ENCODE peak calls at places on chromosomes 3 and 15, in eight cellular contexts. One of them, this sample, is unnamed.

GRCh38 chr15:68369931-68370767 is 61.8 kb downstream of the ITGA11 start:
- DNase-seq in heart left ventricle: peak
- DNase-seq in lower leg skin: peak
- DNase-seq in tibial nerve: no peak
- DNase-seq in transverse colon: no peak
- DNase-seq in esophagus squamous epithelium: no peak
- DNase-seq in NB4: no peak
- DNase-seq in adrenal gland: no peak
- DNase-seq in this sample: peak

GRCh38 chr3:158845748-158846350 is 44.0 kb downstream of the MFSD1 start:
- DNase-seq in heart left ventricle: no peak
- DNase-seq in lower leg skin: no peak
- DNase-seq in tibial nerve: no peak
- DNase-seq in transverse colon: no peak
- DNase-seq in esophagus squamous epithelium: no peak
- DNase-seq in NB4: peak
- DNase-seq in adrenal gland: no peak
- DNase-seq in this sample: no peak

GRCh38 chr3:129890125-129890524 is 3.4 kb downstream of the TMCC1 start:
- DNase-seq in heart left ventricle: no peak
- DNase-seq in lower leg skin: no peak
- DNase-seq in tibial nerve: no peak
- DNase-seq in transverse colon: no peak
- DNase-seq in esophagus squamous epithelium: no peak
- DNase-seq in NB4: peak
- DNase-seq in adrenal gland: no peak
- DNase-seq in this sample: no peak

GRCh38 chr3:197292083-197293042 is 6.0 kb downstream of the DLG1 start:
- DNase-seq in heart left ventricle: no peak
- DNase-seq in lower leg skin: no peak
- DNase-seq in tibial nerve: no peak
- DNase-seq in transverse colon: no peak
- DNase-seq in esophagus squamous epithelium: no peak
- DNase-seq in NB4: no peak
- DNase-seq in adrenal gland: no peak
- DNase-seq in this sample: no peak

GRCh38 chr15:36026627-36027026 is 480.7 kb upstream of the DPH6 start:
- DNase-seq in heart left ventricle: no peak
- DNase-seq in lower leg skin: no peak
- DNase-seq in tibial nerve: no peak
- DNase-seq in transverse colon: no peak
- DNase-seq in esophagus squamous epithelium: no peak
- DNase-seq in NB4: no peak
- DNase-seq in adrenal gland: no peak
- DNase-seq in this sample: no peak

GRCh38 chr15:71802770-71803169 is 7.6 kb upstream of the NR2E3 start:
- DNase-seq in heart left ventricle: no peak
- DNase-seq in lower leg skin: peak
- DNase-seq in tibial nerve: no peak
- DNase-seq in transverse colon: no peak
- DNase-seq in esophagus squamous epithelium: no peak
- DNase-seq in NB4: peak
- DNase-seq in adrenal gland: no peak
- DNase-seq in this sample: no peak

GRCh38 chr15:51374131-51374530 is 32.7 kb downstream of the GLDN start:
- DNase-seq in heart left ventricle: no peak
- DNase-seq in lower leg skin: no peak
- DNase-seq in tibial nerve: no peak
- DNase-seq in transverse colon: no peak
- DNase-seq in esophagus squamous epithelium: no peak
- DNase-seq in NB4: no peak
- DNase-seq in adrenal gland: no peak
- DNase-seq in this sample: no peak

GRCh38 chr3:22245817-22246583 is 495.0 kb upstream of the ZNF385D start:
- DNase-seq in heart left ventricle: no peak
- DNase-seq in lower leg skin: no peak
- DNase-seq in tibial nerve: no peak
- DNase-seq in transverse colon: no peak
- DNase-seq in esophagus squamous epithelium: no peak
- DNase-seq in NB4: no peak
- DNase-seq in adrenal gland: no peak
- DNase-seq in this sample: no peak

GRCh38 chr3:187919535-187919934 is 174.3 kb upstream of the BCL6 start:
- DNase-seq in heart left ventricle: no peak
- DNase-seq in lower leg skin: no peak
- DNase-seq in tibial nerve: no peak
- DNase-seq in transverse colon: no peak
- DNase-seq in esophagus squamous epithelium: no peak
- DNase-seq in NB4: no peak
- DNase-seq in adrenal gland: no peak
- DNase-seq in this sample: no peak

GRCh38 chr3:195221876-195222617 is 48.9 kb downstream of the XXYLT1 start:
- DNase-seq in heart left ventricle: no peak
- DNase-seq in lower leg skin: peak
- DNase-seq in tibial nerve: no peak
- DNase-seq in transverse colon: no peak
- DNase-seq in esophagus squamous epithelium: no peak
- DNase-seq in NB4: no peak
- DNase-seq in adrenal gland: no peak
- DNase-seq in this sample: peak

GRCh38 chr15:39273805-39274411 is 307.0 kb upstream of the THBS1 start:
- DNase-seq in heart left ventricle: no peak
- DNase-seq in lower leg skin: no peak
- DNase-seq in tibial nerve: no peak
- DNase-seq in transverse colon: no peak
- DNase-seq in esophagus squamous epithelium: no peak
- DNase-seq in NB4: no peak
- DNase-seq in adrenal gland: no peak
- DNase-seq in this sample: no peak

GRCh38 chr3:183085634-183086390 is 13.5 kb downstream of the MCCC1 start:
- DNase-seq in heart left ventricle: no peak
- DNase-seq in lower leg skin: no peak
- DNase-seq in tibial nerve: no peak
- DNase-seq in transverse colon: no peak
- DNase-seq in esophagus squamous epithelium: no peak
- DNase-seq in NB4: peak
- DNase-seq in adrenal gland: no peak
- DNase-seq in this sample: no peak

GRCh38 chr3:135106445-135106844 is 311.4 kb downstream of the EPHB1 start:
- DNase-seq in heart left ventricle: no peak
- DNase-seq in lower leg skin: peak
- DNase-seq in tibial nerve: no peak
- DNase-seq in transverse colon: peak
- DNase-seq in esophagus squamous epithelium: no peak
- DNase-seq in NB4: peak
- DNase-seq in adrenal gland: peak
- DNase-seq in this sample: peak

GRCh38 chr15:70061696-70062270 is 35.9 kb downstream of the TLE3 start:
- DNase-seq in heart left ventricle: no peak
- DNase-seq in lower leg skin: no peak
- DNase-seq in tibial nerve: no peak
- DNase-seq in transverse colon: no peak
- DNase-seq in esophagus squamous epithelium: no peak
- DNase-seq in NB4: no peak
- DNase-seq in adrenal gland: no peak
- DNase-seq in this sample: no peak

GRCh38 chr3:73043414-73043813 is 18.0 kb upstream of the EBLN2 start:
- DNase-seq in heart left ventricle: no peak
- DNase-seq in lower leg skin: no peak
- DNase-seq in tibial nerve: no peak
- DNase-seq in transverse colon: no peak
- DNase-seq in esophagus squamous epithelium: no peak
- DNase-seq in NB4: no peak
- DNase-seq in adrenal gland: no peak
- DNase-seq in this sample: no peak

GRCh38 chr15:65824031-65824743 is 32.1 kb upstream of the DENND4A start:
- DNase-seq in heart left ventricle: peak
- DNase-seq in lower leg skin: peak
- DNase-seq in tibial nerve: no peak
- DNase-seq in transverse colon: peak
- DNase-seq in esophagus squamous epithelium: no peak
- DNase-seq in NB4: peak
- DNase-seq in adrenal gland: peak
- DNase-seq in this sample: no peak

GRCh38 chr15:60038111-60038521 is 34.0 kb downstream of the FOXB1 start:
- DNase-seq in heart left ventricle: no peak
- DNase-seq in lower leg skin: no peak
- DNase-seq in tibial nerve: no peak
- DNase-seq in transverse colon: no peak
- DNase-seq in esophagus squamous epithelium: no peak
- DNase-seq in NB4: no peak
- DNase-seq in adrenal gland: no peak
- DNase-seq in this sample: no peak

GRCh38 chr3:37386627-37387230 is 212.3 kb upstream of the LRRFIP2 start:
- DNase-seq in heart left ventricle: no peak
- DNase-seq in lower leg skin: no peak
- DNase-seq in tibial nerve: no peak
- DNase-seq in transverse colon: no peak
- DNase-seq in esophagus squamous epithelium: no peak
- DNase-seq in NB4: peak
- DNase-seq in adrenal gland: no peak
- DNase-seq in this sample: no peak

GRCh38 chr15:56064152-56064551 is 70.7 kb upstream of the NEDD4 start:
- DNase-seq in heart left ventricle: no peak
- DNase-seq in lower leg skin: no peak
- DNase-seq in tibial nerve: no peak
- DNase-seq in transverse colon: no peak
- DNase-seq in esophagus squamous epithelium: no peak
- DNase-seq in NB4: no peak
- DNase-seq in adrenal gland: no peak
- DNase-seq in this sample: no peak
- TF ChIP-seq POLR2A in heart left ventricle: no peak
- TF ChIP-seq POLR2A in lower leg skin: no peak
- TF ChIP-seq POLR2A in tibial nerve: no peak
- TF ChIP-seq POLR2A in transverse colon: no peak
- TF ChIP-seq POLR2A in esophagus squamous epithelium: no peak
- TF ChIP-seq POLR2A in NB4: no peak
- TF ChIP-seq POLR2A in adrenal gland: no peak
- TF ChIP-seq POLR2A in this sample: no peak

DNA sequence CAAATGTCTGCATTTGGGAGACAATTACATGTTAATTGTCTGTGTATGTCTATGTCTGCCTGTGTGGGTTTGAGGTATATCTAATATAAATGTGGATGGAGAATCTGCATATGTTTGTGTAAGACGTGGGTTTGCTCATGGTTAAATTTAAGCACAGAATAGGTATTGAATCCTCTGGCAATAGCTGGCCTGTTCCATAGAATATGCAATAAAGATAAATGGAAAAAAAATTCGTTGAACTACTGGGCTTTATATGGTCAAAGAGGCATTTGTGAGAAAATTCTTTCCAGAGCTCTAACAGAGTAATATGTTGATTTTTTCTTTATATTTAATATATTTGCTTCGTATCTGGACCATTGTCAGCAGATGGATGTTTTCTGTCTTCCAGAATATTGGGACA is 1.4 kb downstream of the VPS8 start:
- DNase-seq in heart left ventricle: no peak
- DNase-seq in lower leg skin: no peak
- DNase-seq in tibial nerve: no peak
- DNase-seq in transverse colon: no peak
- DNase-seq in esophagus squamous epithelium: no peak
- DNase-seq in NB4: no peak
- DNase-seq in adrenal gland: no peak
- DNase-seq in this sample: no peak
- H3K4me3 ChIP-seq in heart left ventricle: peak
- H3K4me3 ChIP-seq in lower leg skin: no peak
- H3K4me3 ChIP-seq in tibial nerve: no peak
- H3K4me3 ChIP-seq in transverse colon: no peak
- H3K4me3 ChIP-seq in esophagus squamous epithelium: no peak
- H3K4me3 ChIP-seq in NB4: peak
- H3K4me3 ChIP-seq in adrenal gland: no peak
- H3K4me3 ChIP-seq in this sample: peak

DNA sequence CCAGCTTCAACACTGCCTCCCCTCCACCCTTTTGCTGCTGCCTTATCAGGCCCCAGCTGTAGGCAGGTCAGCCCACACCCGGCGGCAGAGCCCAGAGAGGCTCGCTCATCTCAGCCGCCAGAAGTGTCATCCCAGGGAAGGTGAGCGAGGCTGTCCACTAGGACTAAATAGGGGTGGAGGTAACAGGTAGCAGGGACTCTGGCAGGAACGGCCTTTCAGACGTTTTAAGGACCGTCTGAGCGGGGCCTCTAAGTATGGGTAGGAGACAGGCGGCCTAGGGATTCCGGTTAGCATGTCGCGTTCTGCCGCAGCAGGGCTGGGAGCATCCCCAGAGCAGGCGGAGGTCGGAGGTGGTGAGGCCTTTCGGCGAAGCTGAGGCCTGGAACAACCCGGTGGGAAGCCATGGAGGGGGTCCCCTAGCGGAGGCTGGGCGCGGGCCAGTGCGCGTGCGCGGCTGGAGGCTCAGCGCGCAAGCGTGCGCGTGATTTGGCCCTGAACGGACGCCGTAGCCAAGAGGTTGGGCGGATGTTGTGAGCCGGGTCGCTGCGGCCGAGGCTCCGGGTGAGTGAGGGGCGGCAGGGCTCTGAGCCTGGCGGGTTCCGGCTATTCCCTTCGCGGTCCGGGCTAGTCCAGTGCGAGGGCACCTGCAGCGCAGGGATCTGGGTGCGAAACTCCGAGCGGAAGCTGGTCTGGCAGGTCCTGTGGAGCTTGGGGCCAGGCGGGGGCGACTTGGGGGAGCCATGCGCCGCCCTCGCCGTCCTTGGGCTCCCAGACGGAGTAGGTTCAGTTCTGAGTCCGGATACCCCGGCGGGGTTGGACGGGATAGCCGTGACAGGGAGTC is at the start of the genes MST1 and RNF123:
- DNase-seq in heart left ventricle: peak
- DNase-seq in lower leg skin: peak
- DNase-seq in tibial nerve: peak
- DNase-seq in transverse colon: peak
- DNase-seq in esophagus squamous epithelium: no peak
- DNase-seq in NB4: peak
- DNase-seq in adrenal gland: peak
- DNase-seq in this sample: peak
- TF ChIP-seq POLR2A in heart left ventricle: peak
- TF ChIP-seq POLR2A in lower leg skin: no peak
- TF ChIP-seq POLR2A in tibial nerve: no peak
- TF ChIP-seq POLR2A in transverse colon: peak
- TF ChIP-seq POLR2A in esophagus squamous epithelium: peak
- TF ChIP-seq POLR2A in NB4: peak
- TF ChIP-seq POLR2A in adrenal gland: no peak
- TF ChIP-seq POLR2A in this sample: peak

DNA sequence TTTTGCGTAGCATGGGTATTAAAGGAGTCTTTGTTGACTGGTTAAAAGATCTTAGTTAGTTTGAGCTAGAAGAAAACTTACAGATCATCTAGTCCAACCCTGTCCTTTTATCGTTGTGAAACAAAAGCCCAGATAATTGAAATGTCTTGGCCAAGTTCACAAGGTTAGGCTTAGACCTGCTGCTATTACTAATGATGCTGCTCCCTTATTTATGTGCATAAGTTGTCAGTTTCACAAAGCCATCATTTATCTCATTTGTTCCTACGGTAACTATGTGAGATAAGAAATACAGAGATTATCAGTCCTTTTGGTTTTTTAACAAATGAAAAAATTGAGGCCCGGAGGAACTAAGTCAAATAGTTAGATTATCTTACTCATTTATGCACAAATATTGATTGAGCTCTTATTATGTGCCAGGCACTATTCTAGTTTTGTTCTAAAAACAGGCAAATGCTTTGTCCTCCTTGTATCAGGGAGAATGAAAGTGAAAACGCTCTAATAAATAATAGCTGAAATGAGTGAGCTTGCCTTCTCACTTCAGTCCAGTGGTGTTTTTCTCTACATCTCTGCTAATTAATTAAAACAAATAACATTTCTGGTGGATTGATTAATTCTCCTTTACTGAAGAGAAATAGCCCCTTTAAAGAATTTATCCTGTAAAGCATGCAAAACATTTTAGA is 49.1 kb upstream of the TPRG1 start:
- DNase-seq in heart left ventricle: no peak
- DNase-seq in lower leg skin: no peak
- DNase-seq in tibial nerve: no peak
- DNase-seq in transverse colon: no peak
- DNase-seq in esophagus squamous epithelium: no peak
- DNase-seq in NB4: no peak
- DNase-seq in adrenal gland: no peak
- DNase-seq in this sample: no peak
- H3K4me3 ChIP-seq in heart left ventricle: peak
- H3K4me3 ChIP-seq in lower leg skin: no peak
- H3K4me3 ChIP-seq in tibial nerve: no peak
- H3K4me3 ChIP-seq in transverse colon: no peak
- H3K4me3 ChIP-seq in esophagus squamous epithelium: no peak
- H3K4me3 ChIP-seq in NB4: no peak
- H3K4me3 ChIP-seq in adrenal gland: no peak
- H3K4me3 ChIP-seq in this sample: no peak